ENCODE peak calls at places on chromosomes 6 and 20, in ten cellular contexts. E is osteoblast; Z is A549; B is MM.1S; G is H9; U is CD4-positive, CD25-positive, alpha-beta regulatory T cell; C is SK-N-SH; X is SJSA1; K is tibial artery; F is neuronal stem cell. N is an unnamed sample.

GRCh38 chr6:121764493-121764892 is 329.0 kb downstream of the GJA1 start:
- DNase-seq in B (peak; percentile 67), Z (no peak), U (no peak), E (no peak), K (no peak), X (no peak), F (no peak), G (no peak), C (no peak), N (no peak)

GRCh38 chr6:36054965-36055364 is 27.4 kb downstream of the MAPK14 start:
- DNase-seq in U (no peak), C (no peak), F (no peak), G (no peak), X (no peak), E (no peak), B (peak; percentile 19), Z (no peak), K (no peak), N (no peak)

GRCh38 chr20:21323640-21324039 is 20.5 kb downstream of the XRN2 start:
- DNase-seq in C (no peak), X (peak; percentile 72), U (no peak), B (no peak), E (no peak), Z (peak; percentile 33), K (no peak), F (no peak), G (no peak), N (no peak)

GRCh38 chr6:89830385-89830809 is 717 bp downstream of the CASP8AP2 start:
- DNase-seq in Z (no peak), X (peak; percentile 18), C (peak; percentile 40), B (no peak), G (no peak), K (no peak), E (no peak), F (no peak), U (peak; percentile 16), N (no peak)

GRCh38 chr6:71197267-71197666 is 91.3 kb upstream of the OGFRL1 start:
- DNase-seq in X (peak; percentile 82), U (no peak), B (no peak), K (no peak), Z (peak; percentile 18), C (no peak), F (no peak), E (peak; percentile 67), G (no peak), N (no peak)

GRCh38 chr6:142935553-142936517 is 9.1 kb downstream of the HIVEP2 start:
- DNase-seq in E (no peak), X (no peak), U (peak; percentile 44), C (no peak), B (no peak), G (no peak), Z (no peak), K (no peak), F (no peak), N (no peak)

GRCh38 chr6:55568779-55569439 is 10.1 kb downstream of the HMGCLL1 start:
- DNase-seq in U (no peak), F (peak; percentile 21), E (no peak), G (no peak), B (no peak), Z (no peak), K (no peak), X (no peak), C (no peak), N (no peak)

GRCh38 chr20:32192698-32193097 is 14.8 kb downstream of the PLAGL2 start:
- DNase-seq in G (no peak), B (no peak), F (no peak), E (no peak), K (peak; percentile 11), Z (no peak), C (no peak), X (no peak), U (no peak), N (no peak)

GRCh38 chr20:17958326-17959256 is 10.0 kb downstream of the SNX5 start:
- DNase-seq in C (no peak), K (no peak), B (no peak), F (no peak), G (no peak), E (no peak), Z (no peak), U (no peak), X (no peak), N (no peak)
- H3K4me1 ChIP-seq in C (peaks cover 13% of the 10 kb centered on the region), K (no peaks in the 10 kb centered on the region), B (peaks cover 58% of the 10 kb centered on the region), F (peaks cover 6% of the 10 kb centered on the region), G (no peaks in the 10 kb centered on the region), E (peaks cover 54% of the 10 kb centered on the region), Z (peaks cover 63% of the 10 kb centered on the region), U (peaks cover 68% of the 10 kb centered on the region), X (peaks cover 47% of the 10 kb centered on the region), N (peaks cover 84% of the 10 kb centered on the region)

GRCh38 chr6:20433929-20434328 is 32.2 kb downstream of the E2F3 start:
- DNase-seq in Z (no peak), X (no peak), U (no peak), E (no peak), K (no peak), C (no peak), G (no peak), F (no peak), B (no peak), N (no peak)

GRCh38 chr6:20427856-20428255 is 26.2 kb downstream of the E2F3 start:
- DNase-seq in G (no peak), X (no peak), E (no peak), F (no peak), K (no peak), Z (no peak), B (no peak), C (no peak), U (no peak), N (no peak)

GRCh38 chr6:20433321-20433720 is 31.6 kb downstream of the E2F3 start:
- DNase-seq in K (no peak), C (no peak), E (no peak), U (no peak), F (no peak), X (no peak), B (no peak), G (no peak), Z (no peak), N (no peak)

GRCh38 chr6:20436719-20437118 is 35.0 kb downstream of the E2F3 start:
- DNase-seq in E (no peak), G (no peak), C (no peak), B (no peak), Z (no peak), U (no peak), K (no peak), X (no peak), F (no peak), N (no peak)

DNA sequence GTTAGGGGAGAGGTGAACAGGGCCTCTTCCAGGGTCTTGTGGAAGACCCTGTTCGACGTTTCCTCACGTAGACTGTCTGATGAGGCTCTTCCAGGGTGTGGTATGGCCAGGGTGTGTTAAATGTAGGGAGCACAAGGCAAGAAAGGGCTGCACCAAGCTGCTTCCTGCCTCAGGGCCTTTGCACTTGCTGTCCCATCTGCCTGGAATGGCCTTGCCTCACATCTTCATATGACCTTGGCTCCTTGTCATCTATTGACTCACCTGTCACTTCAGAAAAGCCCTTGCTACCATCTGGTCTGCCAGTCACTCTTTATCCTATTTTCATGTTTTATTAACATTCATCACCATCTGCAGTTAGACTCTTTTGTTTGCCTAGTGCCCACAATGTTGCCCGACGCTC is 31.0 kb downstream of the E2F3 start:
- DNase-seq in G (no peak), U (no peak), X (no peak), E (no peak), Z (no peak), F (no peak), C (no peak), B (no peak), K (no peak), N (no peak)
- H3K27ac ChIP-seq in G (no peak overlapping the region), U (no peak overlapping the region), X (no peak overlapping the region), E (no peak overlapping the region), Z (no peak overlapping the region), F (no peak overlapping the region), C (no peak overlapping the region), B (no peak overlapping the region), K (no peak overlapping the region), N (no peak overlapping the region)

GRCh38 chr6:56714982-56715456 is 72.3 kb upstream of the DST start:
- DNase-seq in F (no peak), Z (peak; percentile 68), C (peak; percentile 55), G (no peak), K (no peak), B (no peak), U (no peak), E (peak; percentile 82), X (peak; percentile 83), N (no peak)

GRCh38 chr6:56716229-56716628 is 73.5 kb upstream of the DST start:
- DNase-seq in Z (no peak), E (no peak), U (no peak), K (no peak), G (no peak), F (no peak), X (no peak), B (no peak), C (no peak), N (no peak)

GRCh38 chr6:56718236-56718635 is 75.5 kb upstream of the DST start:
- DNase-seq in E (no peak), F (no peak), C (no peak), K (no peak), B (no peak), G (no peak), X (no peak), U (no peak), Z (no peak), N (no peak)

GRCh38 chr6:56720882-56721281 is 78.2 kb upstream of the DST start:
- DNase-seq in F (no peak), U (no peak), K (no peak), X (no peak), C (no peak), E (no peak), B (no peak), Z (no peak), G (no peak), N (no peak)

DNA sequence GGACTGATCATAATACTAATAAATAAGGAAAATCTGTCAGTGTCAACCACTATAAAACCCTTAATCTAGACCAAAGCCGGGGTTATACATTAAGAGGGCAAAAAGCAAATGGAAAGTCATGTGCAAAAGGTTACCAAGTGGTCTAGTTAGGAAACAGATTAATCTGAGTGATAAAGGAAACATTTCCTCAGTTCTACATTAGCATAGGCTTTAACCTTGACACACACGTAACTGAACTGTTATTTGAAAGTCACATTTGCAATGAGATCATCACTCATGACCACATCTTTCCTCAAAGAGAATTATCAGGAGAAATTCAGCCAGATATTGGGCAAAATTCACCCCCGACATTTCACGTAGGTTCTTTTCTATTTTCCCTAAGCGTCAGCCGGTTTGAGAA is 76.6 kb upstream of the DST start:
- DNase-seq in K (no peak), U (no peak), E (no peak), X (no peak), C (no peak), G (no peak), Z (no peak), F (no peak), B (no peak), N (no peak)
- H3K4me1 ChIP-seq in K (no peaks in the 10 kb centered on the region), U (no peaks in the 10 kb centered on the region), E (peaks cover 43% of the 10 kb centered on the region), X (peaks cover 32% of the 10 kb centered on the region), C (peaks cover 16% of the 10 kb centered on the region), G (peaks cover 11% of the 10 kb centered on the region), Z (peaks cover 30% of the 10 kb centered on the region), F (peaks cover 20% of the 10 kb centered on the region), B (no peaks in the 10 kb centered on the region), N (no peaks in the 10 kb centered on the region)

GRCh38 chr6:39182604-39183003 is 46.7 kb downstream of the KCNK5 start:
- DNase-seq in K (no peak), B (no peak), E (no peak), Z (no peak), U (no peak), G (no peak), C (no peak), F (no peak), X (no peak), N (no peak)

GRCh38 chr6:39181333-39181732 is 47.9 kb downstream of the KCNK5 start:
- DNase-seq in F (no peak), Z (no peak), K (no peak), B (no peak), G (no peak), E (no peak), X (no peak), U (no peak), C (no peak), N (no peak)

GRCh38 chr6:39178235-39178634 is 51.0 kb downstream of the KCNK5 start:
- DNase-seq in F (no peak), K (no peak), E (no peak), C (no peak), B (no peak), G (no peak), X (no peak), U (no peak), Z (no peak), N (no peak)

GRCh38 chr6:39177130-39177529 is 52.1 kb downstream of the KCNK5 start:
- DNase-seq in E (no peak), F (no peak), Z (no peak), K (no peak), X (no peak), G (no peak), C (no peak), B (no peak), U (no peak), N (no peak)

DNA sequence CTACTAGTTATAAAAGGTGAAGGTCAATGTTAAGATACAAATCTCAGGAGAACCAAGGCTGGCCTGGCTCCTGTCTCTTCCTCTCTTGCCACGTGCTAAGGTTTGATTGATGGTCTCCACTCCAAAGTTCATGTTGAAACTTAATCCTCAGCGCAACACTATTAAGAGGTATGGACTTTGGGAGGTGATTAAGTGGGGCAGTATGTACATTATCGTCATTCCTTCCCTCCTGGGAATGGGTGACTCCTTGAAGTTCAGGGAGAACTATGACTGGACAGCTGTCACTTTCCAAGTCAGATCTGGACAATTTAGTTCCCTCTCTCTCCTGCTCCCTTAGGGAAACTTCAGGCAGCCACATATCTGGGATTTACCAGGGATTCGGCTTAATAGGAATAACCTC is 50.5 kb downstream of the KCNK5 start:
- DNase-seq in E (no peak), X (no peak), F (no peak), K (no peak), C (no peak), B (no peak), Z (no peak), G (no peak), U (no peak), N (no peak)
- H3K27ac ChIP-seq in E (no peak overlapping the region), X (no peak overlapping the region), F (no peak overlapping the region), K (no peak overlapping the region), C (no peak overlapping the region), B (no peak overlapping the region), Z (no peak overlapping the region), G (no peak overlapping the region), U (no peak overlapping the region), N (no peak overlapping the region)

N was measured in CD4-positive, alpha-beta memory T cell.